ENCODE peak calls at places on chromosomes 12 and 14, in five cellular contexts. Y is SK-N-SH, I is GM12878, P is K562, Q is HepG2. K is an unnamed sample.

GRCh38 chr14:50943261-50943942 is 881 bp downstream of the PYGL start:
- DNase-seq in I (no peak), P (peak), Y (no peak), Q (peak), K (no peak)

GRCh38 chr12:31507966-31508365 is 83.0 kb downstream of the DENND5B start:
- DNase-seq in P (no peak), Q (no peak), Y (no peak), I (no peak), K (no peak)

GRCh38 chr12:131090254-131091210 is 136.8 kb downstream of the ADGRD1 start:
- DNase-seq in P (no peak), Q (no peak), I (no peak), Y (no peak), K (no peak)

GRCh38 chr14:56284641-56285040 is 166.4 kb downstream of the PELI2 start:
- DNase-seq in Q (no peak), I (no peak), P (no peak), Y (no peak), K (no peak)

GRCh38 chr12:89825591-89826449 is 117.2 kb upstream of the ATP2B1 start:
- DNase-seq in P (peak), I (peak), Q (no peak), Y (peak), K (no peak)

GRCh38 chr12:94817695-94818075 is 167.3 kb upstream of the TMCC3 start:
- DNase-seq in I (no peak), P (no peak), Y (no peak), Q (no peak), K (no peak)

GRCh38 chr12:75349946-75350345 is 15.5 kb downstream of the GLIPR1L1 start:
- DNase-seq in I (no peak), Y (no peak), Q (no peak), P (no peak), K (no peak)

GRCh38 chr12:123351349-123351748 is 13.3 kb downstream of the SBNO1 start:
- DNase-seq in P (no peak), I (no peak), Q (no peak), Y (no peak), K (no peak)

GRCh38 chr14:47485421-47485820 is 190.0 kb downstream of the MDGA2 start:
- DNase-seq in P (no peak), I (no peak), Q (no peak), Y (no peak), K (no peak)
- TF ChIP-seq REST in P (no peak), I (no peak), Q (no peak), Y (no peak), K (no peak)

DNA sequence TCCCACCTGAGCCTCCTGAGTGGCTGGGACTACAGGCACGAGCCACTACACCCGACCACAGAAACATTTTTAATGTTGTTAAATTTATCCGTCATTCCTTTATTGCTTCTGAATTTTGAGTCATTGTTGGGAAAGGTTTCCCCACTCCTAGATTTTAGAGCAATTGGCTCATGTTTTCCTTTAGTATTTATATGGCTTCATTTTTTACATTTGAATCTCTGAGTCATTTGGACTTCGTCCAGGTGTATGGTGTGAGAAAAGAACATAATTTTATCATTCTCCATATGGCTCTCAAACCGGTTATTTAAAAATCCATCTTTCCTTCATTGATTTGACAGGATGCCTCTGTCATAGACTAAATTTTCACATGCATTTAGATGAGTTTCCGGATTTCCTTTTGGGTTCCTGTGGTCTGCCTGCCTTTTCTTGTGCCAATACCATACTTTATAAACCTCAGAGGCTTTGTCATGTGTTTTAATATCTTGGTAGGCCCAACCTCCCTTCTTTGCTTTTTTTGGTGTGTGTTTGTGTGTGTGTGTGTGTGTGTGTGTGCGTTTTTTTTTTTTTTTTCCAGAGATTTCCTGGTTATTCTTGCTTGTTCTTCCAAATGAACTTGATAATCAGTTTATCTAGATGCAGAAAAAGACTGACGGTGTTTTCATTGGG is 30.9 kb downstream of the LRTM2 start:
- DNase-seq in Q (no peak), P (no peak), I (no peak), Y (no peak), K (no peak)
- TF ChIP-seq GABPA in Q (no peak), P (no peak), I (no peak), Y (no peak), K (no peak)

DNA sequence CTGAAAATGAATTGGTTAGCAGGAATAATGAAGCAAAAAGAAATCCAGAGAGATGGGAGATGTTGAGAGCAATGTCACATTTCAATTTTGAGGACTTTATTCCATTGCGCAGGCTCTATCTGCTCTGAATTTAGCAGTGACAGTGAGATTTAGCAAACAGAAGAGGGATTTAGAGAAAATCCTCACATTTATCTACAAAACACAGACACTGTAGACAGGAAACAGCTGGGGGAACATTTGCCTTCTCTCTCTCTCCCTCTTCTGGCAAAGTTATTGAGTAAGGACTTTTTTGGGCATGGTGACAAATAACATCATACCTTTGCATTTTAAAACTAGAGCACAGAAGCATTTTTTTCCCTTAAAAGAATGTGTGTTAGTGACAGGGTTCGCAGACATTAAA is at the start of gene IGF1:
- DNase-seq in Y (no peak), P (peak), Q (no peak), I (no peak), K (no peak)
- TF ChIP-seq CTCF in Y (peak), P (peak), Q (no peak), I (peak), K (no peak)

GRCh38 chr12:108565976-108566375 is 3.6 kb downstream of the ISCU start:
- DNase-seq in Q (no peak), Y (peak), I (peak), P (no peak), K (peak)
- TF ChIP-seq REST in Q (no peak), Y (no peak), I (no peak), P (no peak), K (peak)

GRCh38 chr14:78975734-78976133 is 805.6 kb downstream of the NRXN3 start:
- DNase-seq in I (no peak), P (no peak), Y (no peak), Q (no peak), K (no peak)

GRCh38 chr14:78974691-78975090 is 804.5 kb downstream of the NRXN3 start:
- DNase-seq in Q (no peak), P (no peak), I (no peak), Y (no peak), K (no peak)

GRCh38 chr14:78982551-78982950 is 812.4 kb downstream of the NRXN3 start:
- DNase-seq in Q (no peak), P (no peak), I (no peak), Y (no peak), K (no peak)

GRCh38 chr14:78983126-78983525 is 813.0 kb downstream of the NRXN3 start:
- DNase-seq in Y (no peak), Q (no peak), P (no peak), I (no peak), K (no peak)

GRCh38 chr14:78978896-78979295 is 808.7 kb downstream of the NRXN3 start:
- DNase-seq in I (no peak), Q (no peak), P (no peak), Y (no peak), K (no peak)
- TF ChIP-seq GABPA in I (no peak), Q (no peak), P (no peak), Y (no peak), K (no peak)